ENCODE peak calls at places on chromosomes 4 and X, in eight cellular contexts. I, D, O, S, M, J, Z and B are unnamed samples.

GRCh38 chr4:184387351-184387750 is 87.0 kb downstream of the IRF2 start:
- DNase-seq in S (no peak), Z (no peak), M (no peak), D (no peak), I (no peak), O (no peak), J (no peak), B (no peak)

GRCh38 chr4:7398104-7398423 is 36.7 kb downstream of the PSAPL1 start:
- DNase-seq in J (no peak), Z (peak; percentile 53), I (no peak), D (no peak), M (no peak), O (no peak), S (peak; percentile 9), B (peak; percentile 55)

GRCh38 chr4:123386608-123387007 is 10.0 kb upstream of the SPRY1 start:
- DNase-seq in M (no peak), I (no peak), O (no peak), S (peak; percentile 9), D (no peak), Z (no peak), J (no peak), B (no peak)

GRCh38 chr4:6546681-6547447 is 28.1 kb upstream of the MAN2B2 start:
- DNase-seq in S (peak; percentile 17), J (no peak), D (peak; percentile 31), I (peak; percentile 59), M (peak; percentile 80), O (peak; percentile 4), Z (peak; percentile 31), B (no peak)

GRCh38 chr4:174865418-174865985 is 36.5 kb upstream of the GLRA3 start:
- DNase-seq in I (no peak), Z (no peak), M (no peak), O (no peak), D (no peak), S (no peak), J (no peak), B (no peak)

GRCh38 chr4:38788327-38788726 is 5.5 kb upstream of the TLR10 start:
- DNase-seq in D (no peak), Z (no peak), J (no peak), M (peak; percentile 31), O (no peak), I (no peak), S (no peak), B (no peak)

GRCh38 chr4:78766026-78766425 is 10.1 kb upstream of the BMP2K start:
- DNase-seq in I (no peak), S (no peak), O (no peak), M (peak; percentile 62), Z (no peak), J (no peak), D (no peak), B (peak; percentile 69)

GRCh38 chr4:119139822-119140252 is 4.2 kb downstream of the MYOZ2 start:
- DNase-seq in O (no peak), D (no peak), S (no peak), Z (no peak), J (no peak), I (no peak), M (no peak), B (no peak)

GRCh38 chr4:18404642-18405041 is 383.1 kb upstream of the LCORL start:
- DNase-seq in M (no peak), O (no peak), I (no peak), Z (no peak), J (no peak), S (no peak), D (no peak), B (no peak)

GRCh38 chr4:114626202-114626601 is 27.6 kb downstream of the UGT8 start:
- DNase-seq in J (no peak), D (no peak), S (no peak), O (no peak), Z (no peak), M (no peak), I (no peak), B (no peak)

GRCh38 chrX:47351706-47352105 is 18.7 kb upstream of the ZNF157 start:
- DNase-seq in D (no peak), Z (no peak), O (no peak), I (no peak), M (peak; percentile 68), S (peak; percentile 24), J (no peak), B (no peak)